ENCODE peak calls at places on chromosomes 5 and 9, in seven cellular contexts. One of them, this sample, is unnamed.

GRCh38 chr5:90606539-90606938 is 47.9 kb downstream of the ADGRV1 start:
- DNase-seq in GM23338: peak
- DNase-seq in HepG2: peak
- DNase-seq in SK-N-SH: no peak
- DNase-seq in HL-60: no peak
- DNase-seq in HCT116: peak
- DNase-seq in K562: peak
- DNase-seq in this sample: no peak

GRCh38 chr9:34717996-34718614 is 8.2 kb upstream of the CCL21 start:
- DNase-seq in GM23338: no peak
- DNase-seq in HepG2: no peak
- DNase-seq in SK-N-SH: no peak
- DNase-seq in HL-60: no peak
- DNase-seq in HCT116: no peak
- DNase-seq in K562: no peak
- DNase-seq in this sample: no peak

GRCh38 chr9:133378408-133378962 is 2.3 kb downstream of the STKLD1 start:
- DNase-seq in GM23338: no peak
- DNase-seq in HepG2: no peak
- DNase-seq in SK-N-SH: no peak
- DNase-seq in HL-60: peak
- DNase-seq in HCT116: no peak
- DNase-seq in K562: no peak
- DNase-seq in this sample: no peak

GRCh38 chr5:6090838-6091237 is 287.5 kb downstream of the MED10 start:
- DNase-seq in GM23338: no peak
- DNase-seq in HepG2: no peak
- DNase-seq in SK-N-SH: no peak
- DNase-seq in HL-60: no peak
- DNase-seq in HCT116: no peak
- DNase-seq in K562: no peak
- DNase-seq in this sample: no peak

GRCh38 chr5:174935854-174936474 is 211.6 kb downstream of the MSX2 start:
- DNase-seq in GM23338: peak
- DNase-seq in HepG2: peak
- DNase-seq in SK-N-SH: peak
- DNase-seq in HL-60: peak
- DNase-seq in HCT116: peak
- DNase-seq in K562: peak
- DNase-seq in this sample: peak

GRCh38 chr9:136093995-136094881 is 851 bp downstream of the NACC2 start:
- DNase-seq in GM23338: no peak
- DNase-seq in HepG2: peak
- DNase-seq in SK-N-SH: peak
- DNase-seq in HL-60: peak
- DNase-seq in HCT116: peak
- DNase-seq in K562: peak
- DNase-seq in this sample: no peak

GRCh38 chr9:133994359-133995011 is 2.4 kb upstream of the VAV2 start:
- DNase-seq in GM23338: peak
- DNase-seq in HepG2: peak
- DNase-seq in SK-N-SH: peak
- DNase-seq in HL-60: peak
- DNase-seq in HCT116: peak
- DNase-seq in K562: peak
- DNase-seq in this sample: no peak

GRCh38 chr9:70581214-70581966 is 166.9 kb upstream of the KLF9 start:
- DNase-seq in GM23338: no peak
- DNase-seq in HepG2: no peak
- DNase-seq in SK-N-SH: no peak
- DNase-seq in HL-60: no peak
- DNase-seq in HCT116: no peak
- DNase-seq in K562: no peak
- DNase-seq in this sample: no peak

GRCh38 chr5:132099073-132099748 is 25.6 kb downstream of the CSF2 start:
- DNase-seq in GM23338: no peak
- DNase-seq in HepG2: no peak
- DNase-seq in SK-N-SH: no peak
- DNase-seq in HL-60: no peak
- DNase-seq in HCT116: no peak
- DNase-seq in K562: no peak
- DNase-seq in this sample: no peak

GRCh38 chr5:125467222-125467621 is 720.8 kb upstream of the ZNF608 start:
- DNase-seq in GM23338: no peak
- DNase-seq in HepG2: no peak
- DNase-seq in SK-N-SH: no peak
- DNase-seq in HL-60: no peak
- DNase-seq in HCT116: no peak
- DNase-seq in K562: no peak
- DNase-seq in this sample: no peak

GRCh38 chr9:107137495-107138202 is 145.4 kb upstream of the RAD23B start:
- DNase-seq in GM23338: peak
- DNase-seq in HepG2: peak
- DNase-seq in SK-N-SH: peak
- DNase-seq in HL-60: no peak
- DNase-seq in HCT116: peak
- DNase-seq in K562: peak
- DNase-seq in this sample: no peak

GRCh38 chr9:134227451-134228411 is 63.4 kb upstream of the RNU6ATAC start:
- DNase-seq in GM23338: no peak
- DNase-seq in HepG2: no peak
- DNase-seq in SK-N-SH: no peak
- DNase-seq in HL-60: no peak
- DNase-seq in HCT116: no peak
- DNase-seq in K562: no peak
- DNase-seq in this sample: no peak

GRCh38 chr5:3595102-3595961 is at the start of gene IRX1:
- DNase-seq in GM23338: peak
- DNase-seq in HepG2: no peak
- DNase-seq in SK-N-SH: peak
- DNase-seq in HL-60: no peak
- DNase-seq in HCT116: no peak
- DNase-seq in K562: no peak
- DNase-seq in this sample: no peak

GRCh38 chr5:179959627-179960026 is 51.9 kb upstream of the TBC1D9B start:
- DNase-seq in GM23338: no peak
- DNase-seq in HepG2: no peak
- DNase-seq in SK-N-SH: no peak
- DNase-seq in HL-60: no peak
- DNase-seq in HCT116: no peak
- DNase-seq in K562: no peak
- DNase-seq in this sample: no peak

GRCh38 chr5:75672616-75673015 is 44.6 kb downstream of the POC5 start:
- DNase-seq in GM23338: no peak
- DNase-seq in HepG2: no peak
- DNase-seq in SK-N-SH: no peak
- DNase-seq in HL-60: no peak
- DNase-seq in HCT116: no peak
- DNase-seq in K562: no peak
- DNase-seq in this sample: no peak

GRCh38 chr5:19193631-19194030 is 794.4 kb downstream of the CDH18 start:
- DNase-seq in GM23338: no peak
- DNase-seq in HepG2: no peak
- DNase-seq in SK-N-SH: no peak
- DNase-seq in HL-60: no peak
- DNase-seq in HCT116: no peak
- DNase-seq in K562: no peak
- DNase-seq in this sample: no peak

GRCh38 chr5:130963798-130964197 is 201.3 kb downstream of the HINT1 start:
- DNase-seq in GM23338: no peak
- DNase-seq in HepG2: no peak
- DNase-seq in SK-N-SH: no peak
- DNase-seq in HL-60: no peak
- DNase-seq in HCT116: no peak
- DNase-seq in K562: no peak
- DNase-seq in this sample: no peak

GRCh38 chr5:135850671-135851070 is 16.2 kb downstream of the SLC25A48 start:
- DNase-seq in GM23338: no peak
- DNase-seq in HepG2: no peak
- DNase-seq in SK-N-SH: no peak
- DNase-seq in HL-60: no peak
- DNase-seq in HCT116: no peak
- DNase-seq in K562: no peak
- DNase-seq in this sample: no peak

GRCh38 chr5:94707359-94707758 is 88.9 kb downstream of the SLF1 start:
- DNase-seq in GM23338: peak
- DNase-seq in HepG2: no peak
- DNase-seq in SK-N-SH: no peak
- DNase-seq in HL-60: no peak
- DNase-seq in HCT116: no peak
- DNase-seq in K562: no peak
- DNase-seq in this sample: no peak

GRCh38 chr9:92954078-92954861 is 6.9 kb downstream of the FGD3 start:
- DNase-seq in GM23338: no peak
- DNase-seq in HepG2: no peak
- DNase-seq in SK-N-SH: no peak
- DNase-seq in HL-60: no peak
- DNase-seq in HCT116: peak
- DNase-seq in K562: no peak
- DNase-seq in this sample: no peak
- TF ChIP-seq POLR2AphosphoS5 in GM23338: no peak
- TF ChIP-seq POLR2AphosphoS5 in HepG2: no peak
- TF ChIP-seq POLR2AphosphoS5 in SK-N-SH: no peak
- TF ChIP-seq POLR2AphosphoS5 in HL-60: no peak
- TF ChIP-seq POLR2AphosphoS5 in HCT116: peak
- TF ChIP-seq POLR2AphosphoS5 in K562: no peak
- TF ChIP-seq POLR2AphosphoS5 in this sample: no peak

DNA sequence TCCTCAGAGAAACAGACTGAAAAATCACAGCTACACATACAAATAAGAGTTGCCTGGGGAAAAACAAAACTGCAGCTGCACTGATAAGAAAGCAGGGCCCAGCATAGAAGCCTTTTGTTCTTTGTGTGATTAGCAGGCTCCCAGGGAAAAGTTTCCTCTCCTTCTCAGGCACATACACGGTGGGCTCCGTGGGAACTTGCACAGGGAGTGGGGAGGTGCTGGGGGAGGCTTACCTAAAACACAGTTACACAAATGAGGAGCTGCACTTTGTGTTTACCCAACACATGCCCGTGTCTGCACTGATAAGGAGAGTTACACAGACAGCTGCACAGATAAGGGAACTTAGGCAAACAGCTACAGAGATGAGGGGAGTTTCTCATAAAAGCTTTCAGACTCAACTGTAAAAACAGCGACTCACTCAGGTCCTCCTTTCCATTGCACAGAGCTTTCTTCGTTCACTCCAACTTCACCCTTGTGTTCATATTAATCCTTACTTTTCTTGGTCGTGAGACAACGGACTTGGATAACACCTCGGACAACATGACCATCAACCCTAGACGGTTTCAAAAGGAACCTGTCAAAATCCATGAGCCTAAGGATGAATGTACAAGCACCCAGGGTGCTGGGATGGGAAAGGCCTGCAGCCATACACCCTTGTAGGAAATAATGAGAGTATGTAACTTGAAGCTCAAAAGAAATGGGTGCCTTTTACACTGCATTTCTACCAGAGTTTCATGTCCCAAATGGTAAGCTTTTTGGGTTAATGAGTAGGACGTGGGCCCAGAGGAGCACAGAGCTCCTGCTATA is 50.8 kb downstream of the SERINC5 start:
- DNase-seq in GM23338: peak
- DNase-seq in HepG2: peak
- DNase-seq in SK-N-SH: peak
- DNase-seq in HL-60: peak
- DNase-seq in HCT116: no peak
- DNase-seq in K562: peak
- DNase-seq in this sample: no peak
- TF ChIP-seq REST in GM23338: no peak
- TF ChIP-seq REST in HepG2: no peak
- TF ChIP-seq REST in SK-N-SH: no peak
- TF ChIP-seq REST in HL-60: no peak
- TF ChIP-seq REST in HCT116: no peak
- TF ChIP-seq REST in K562: no peak
- TF ChIP-seq REST in this sample: no peak

GRCh38 chr9:104869801-104870200 is 58.2 kb downstream of the ABCA1 start:
- DNase-seq in GM23338: no peak
- DNase-seq in HepG2: no peak
- DNase-seq in SK-N-SH: no peak
- DNase-seq in HL-60: no peak
- DNase-seq in HCT116: no peak
- DNase-seq in K562: no peak
- DNase-seq in this sample: no peak

GRCh38 chr9:104871961-104872527 is 55.9 kb downstream of the ABCA1 start:
- DNase-seq in GM23338: no peak
- DNase-seq in HepG2: no peak
- DNase-seq in SK-N-SH: no peak
- DNase-seq in HL-60: no peak
- DNase-seq in HCT116: no peak
- DNase-seq in K562: no peak
- DNase-seq in this sample: no peak

GRCh38 chr9:104868303-104868686 is 59.7 kb downstream of the ABCA1 start:
- DNase-seq in GM23338: no peak
- DNase-seq in HepG2: no peak
- DNase-seq in SK-N-SH: no peak
- DNase-seq in HL-60: no peak
- DNase-seq in HCT116: no peak
- DNase-seq in K562: no peak
- DNase-seq in this sample: no peak

GRCh38 chr9:104866186-104866585 is 61.8 kb downstream of the ABCA1 start:
- DNase-seq in GM23338: no peak
- DNase-seq in HepG2: no peak
- DNase-seq in SK-N-SH: no peak
- DNase-seq in HL-60: no peak
- DNase-seq in HCT116: no peak
- DNase-seq in K562: no peak
- DNase-seq in this sample: no peak

DNA sequence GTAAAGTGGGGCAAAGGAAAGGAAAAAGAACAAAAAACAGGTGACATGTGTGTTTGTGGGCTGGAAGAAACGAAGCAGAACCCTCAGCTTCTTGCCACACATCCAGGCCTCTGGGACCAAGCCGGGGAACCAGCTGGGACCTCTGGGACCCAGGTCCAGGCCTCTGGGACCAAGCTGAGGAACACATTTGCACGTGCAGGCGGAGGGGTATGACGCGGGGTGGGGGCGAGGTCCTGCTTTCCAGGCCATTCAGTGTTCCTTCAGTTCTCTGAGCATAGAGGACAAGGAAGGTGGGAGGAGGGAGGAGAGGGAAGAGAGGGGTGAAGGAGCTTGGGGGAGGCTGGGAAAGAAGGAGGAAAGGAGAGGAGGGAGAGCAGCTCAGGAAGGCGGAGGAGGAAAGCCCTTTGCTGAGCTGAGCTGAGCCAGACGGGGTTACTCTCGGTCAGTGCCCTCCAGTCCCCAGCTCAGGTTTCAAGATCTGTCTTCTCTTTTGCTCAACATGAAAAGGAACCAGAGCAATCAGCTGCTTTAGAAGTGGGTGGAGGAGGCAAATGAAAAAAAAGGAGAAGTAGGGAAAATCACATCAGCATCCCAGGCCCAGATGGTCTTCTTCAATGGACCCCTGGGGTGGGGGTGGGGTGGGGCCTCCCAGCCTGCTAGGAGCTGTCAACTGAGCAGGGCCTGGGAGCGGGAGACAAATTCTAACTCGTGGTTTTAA is 59.1 kb downstream of the ABCA1 start:
- DNase-seq in GM23338: peak
- DNase-seq in HepG2: no peak
- DNase-seq in SK-N-SH: peak
- DNase-seq in HL-60: peak
- DNase-seq in HCT116: no peak
- DNase-seq in K562: peak
- DNase-seq in this sample: no peak
- TF ChIP-seq POLR2AphosphoS5 in GM23338: no peak
- TF ChIP-seq POLR2AphosphoS5 in HepG2: no peak
- TF ChIP-seq POLR2AphosphoS5 in SK-N-SH: peak
- TF ChIP-seq POLR2AphosphoS5 in HL-60: peak
- TF ChIP-seq POLR2AphosphoS5 in HCT116: no peak
- TF ChIP-seq POLR2AphosphoS5 in K562: no peak
- TF ChIP-seq POLR2AphosphoS5 in this sample: no peak

GRCh38 chr9:87464110-87464991 is 33.3 kb upstream of the DAPK1 start:
- DNase-seq in GM23338: no peak
- DNase-seq in HepG2: no peak
- DNase-seq in SK-N-SH: no peak
- DNase-seq in HL-60: no peak
- DNase-seq in HCT116: no peak
- DNase-seq in K562: no peak
- DNase-seq in this sample: no peak
- TF ChIP-seq REST in GM23338: no peak
- TF ChIP-seq REST in HepG2: no peak
- TF ChIP-seq REST in SK-N-SH: no peak
- TF ChIP-seq REST in HL-60: no peak
- TF ChIP-seq REST in HCT116: no peak
- TF ChIP-seq REST in K562: no peak
- TF ChIP-seq REST in this sample: no peak

This sample was measured in Panc1.